ENCODE peak calls at places on chromosome 10, in five cellular contexts. N is HCEC 1CT, X is activated T-cell treated with anti-CD3 and anti-CD28 coated beads for 1 hour, D is NCI-H1417, B is endothelial cell. G is an unnamed sample.

GRCh38 chr10:110556296-110556695 is 11.2 kb upstream of the SMC3 start:
- DNase-seq in X (no peak), D (no peak), B (no peak), N (no peak), G (no peak)

GRCh38 chr10:43249962-43250624 is 16.8 kb downstream of the RASGEF1A start:
- DNase-seq in X (no peak), D (no peak), B (no peak), N (no peak), G (no peak)

GRCh38 chr10:130999376-131000202 is 311.9 kb downstream of the TCERG1L start:
- DNase-seq in D (no peak), X (no peak), N (no peak), B (no peak), G (no peak)

GRCh38 chr10:68561804-68562649 is 1.9 kb downstream of the TET1 start:
- DNase-seq in D (peak), X (no peak), B (peak), N (peak), G (no peak)

GRCh38 chr10:504131-504611 is 185.3 kb downstream of the DIP2C start:
- DNase-seq in N (no peak), X (no peak), B (no peak), D (peak), G (no peak)

GRCh38 chr10:11448545-11449244 is 162.8 kb downstream of the USP6NL start:
- DNase-seq in B (no peak), X (no peak), N (no peak), D (no peak), G (no peak)

GRCh38 chr10:103394180-103394579 is 2.1 kb downstream of the ATP5MK start:
- DNase-seq in D (no peak), X (no peak), N (no peak), B (no peak), G (no peak)

GRCh38 chr10:29160110-29160669 is 128.7 kb upstream of the LYZL1 start:
- DNase-seq in B (no peak), D (no peak), X (no peak), N (peak), G (no peak)

GRCh38 chr10:122301055-122301810 is 30.1 kb downstream of the BTBD16 start:
- DNase-seq in D (no peak), B (no peak), X (no peak), N (peak), G (no peak)

GRCh38 chr10:131646551-131647525 is 254.0 kb upstream of the PPP2R2D start:
- DNase-seq in X (no peak), B (no peak), N (no peak), D (no peak), G (no peak)

GRCh38 chr10:14186245-14186644 is 144.5 kb downstream of the FRMD4A start:
- DNase-seq in X (no peak), N (no peak), B (no peak), D (peak), G (no peak)

GRCh38 chr10:132803595-132804210 is 17.8 kb upstream of the NKX6-2 start:
- DNase-seq in B (no peak), D (peak), N (no peak), X (no peak), G (no peak)